ENCODE peak calls at places on chromosomes 3 and 15, in ten cellular contexts. O, K, H, Y, B, V, Q, J, G and P are unnamed samples.

GRCh38 chr15:26879770-26880169 is 12.9 kb downstream of the GABRA5 start:
- DNase-seq in O (no peak), K (no peak), H (no peak), Y (no peak), B (no peak), V (no peak), Q (no peak), J (no peak), G (no peak), P (no peak)

GRCh38 chr3:13371100-13372075 is 48.7 kb downstream of the NUP210 start:
- DNase-seq in O (no peak), K (no peak), H (no peak), Y (no peak), B (no peak), V (no peak), Q (no peak), J (no peak), G (no peak), P (no peak)

GRCh38 chr15:67750371-67750770 is 74.9 kb upstream of the SKOR1 start:
- DNase-seq in O (no peak), K (no peak), H (no peak), Y (no peak), B (no peak), V (no peak), Q (no peak), J (no peak), G (no peak), P (no peak)

GRCh38 chr3:164023480-164023879 is 1054.8 kb downstream of the SI start:
- DNase-seq in O (no peak), K (no peak), H (no peak), Y (no peak), B (no peak), V (no peak), Q (no peak), J (no peak), G (no peak), P (no peak)

GRCh38 chr3:131622726-131623125 is 120.0 kb upstream of the MRPL3 start:
- DNase-seq in O (no peak), K (no peak), H (no peak), Y (no peak), B (no peak), V (no peak), Q (no peak), J (no peak), G (no peak), P (no peak)

GRCh38 chr3:191131305-191131704 is 67.7 kb upstream of the OSTN start:
- DNase-seq in O (no peak), K (no peak), H (no peak), Y (no peak), B (no peak), V (no peak), Q (no peak), J (no peak), G (no peak), P (no peak)

GRCh38 chr3:147407107-147407494 is 758 bp upstream of the ZIC4 start:
- DNase-seq in O (no peak), K (no peak), H (no peak), Y (no peak), B (peak; percentile 65), V (no peak), Q (no peak), J (no peak), G (no peak), P (no peak)

GRCh38 chr3:43727930-43728329 is 37.2 kb downstream of the ABHD5 start:
- DNase-seq in O (no peak), K (peak; percentile 30), H (no peak), Y (no peak), B (no peak), V (no peak), Q (no peak), J (no peak), G (no peak), P (no peak)

GRCh38 chr3:192367616-192368015 is 359.7 kb downstream of the FGF12 start:
- DNase-seq in O (no peak), K (no peak), H (no peak), Y (no peak), B (no peak), V (no peak), Q (no peak), J (no peak), G (no peak), P (no peak)

GRCh38 chr3:13687409-13687989 is 138.6 kb downstream of the FBLN2 start:
- DNase-seq in O (no peak), K (no peak), H (no peak), Y (no peak), B (peak; percentile 53), V (no peak), Q (no peak), J (no peak), G (no peak), P (no peak)

DNA sequence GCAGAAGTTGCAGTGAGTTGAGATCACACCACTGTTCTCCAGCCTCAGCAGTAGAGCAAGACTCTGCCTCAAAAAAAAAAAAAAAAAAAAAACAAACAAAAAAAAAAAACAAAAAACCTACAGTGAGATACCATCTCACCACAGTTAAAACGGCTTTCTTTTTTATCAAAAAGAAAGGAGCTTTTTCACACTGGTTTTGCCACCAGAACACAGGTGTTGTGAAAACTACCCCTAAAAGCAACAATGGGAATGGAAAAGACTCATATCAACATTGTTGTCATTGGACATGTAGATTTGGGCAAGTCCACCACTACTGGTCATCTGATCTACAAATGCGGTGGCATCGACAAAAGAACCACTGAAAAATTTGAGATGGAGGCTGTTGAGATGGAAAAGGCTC is 24.9 kb upstream of the SLC25A38 start:
- DNase-seq in O (no peak), K (no peak), H (no peak), Y (no peak), B (no peak), V (no peak), Q (no peak), J (no peak), G (no peak), P (no peak)
- TF ChIP-seq CTCF in O (no peak), K (no peak), H (no peak), Y (no peak), B (no peak), V (no peak), Q (no peak), J (no peak), G (no peak), P (no peak)

GRCh38 chr15:51499379-51499976 is 123.1 kb downstream of the DMXL2 start:
- DNase-seq in O (peak; percentile 52), K (peak; percentile 67), H (no peak), Y (no peak), B (peak; percentile 49), V (no peak), Q (no peak), J (no peak), G (no peak), P (no peak)
- TF ChIP-seq CTCF in O (peak; percentile 50), K (peak; percentile 69), H (peak; percentile 72), Y (no peak), B (peak; percentile 68), V (no peak), Q (peak; percentile 61), J (peak; percentile 31), G (peak; percentile 40), P (peak; percentile 59)

GRCh38 chr3:159252772-159253384 is 451.0 kb downstream of the MFSD1 start:
- DNase-seq in O (peak; percentile 17), K (peak; percentile 72), H (no peak), Y (no peak), B (peak; percentile 52), V (no peak), Q (peak; percentile 8), J (no peak), G (no peak), P (no peak)
- TF ChIP-seq CTCF in O (peak; percentile 37), K (peak; percentile 56), H (peak; percentile 64), Y (peak; percentile 34), B (peak; percentile 90), V (peak; percentile 67), Q (peak; percentile 84), J (no peak), G (peak; percentile 16), P (peak; percentile 94)

GRCh38 chr15:60338810-60339209 is 59.0 kb downstream of the ANXA2 start:
- DNase-seq in O (no peak), K (no peak), H (no peak), Y (no peak), B (no peak), V (no peak), Q (no peak), J (no peak), G (no peak), P (no peak)

GRCh38 chr15:60343221-60343970 is 54.4 kb downstream of the ANXA2 start:
- DNase-seq in O (no peak), K (no peak), H (no peak), Y (no peak), B (no peak), V (no peak), Q (no peak), J (no peak), G (no peak), P (no peak)

GRCh38 chr15:60339236-60339635 is 58.5 kb downstream of the ANXA2 start:
- DNase-seq in O (no peak), K (no peak), H (no peak), Y (no peak), B (no peak), V (no peak), Q (no peak), J (no peak), G (no peak), P (no peak)

GRCh38 chr15:60337069-60337468 is 60.7 kb downstream of the ANXA2 start:
- DNase-seq in O (no peak), K (no peak), H (no peak), Y (no peak), B (no peak), V (no peak), Q (no peak), J (no peak), G (no peak), P (no peak)

GRCh38 chr15:60340207-60340921 is 57.4 kb downstream of the ANXA2 start:
- DNase-seq in O (no peak), K (no peak), H (no peak), Y (peak; percentile 56), B (no peak), V (no peak), Q (no peak), J (no peak), G (no peak), P (no peak)
- TF ChIP-seq CTCF in O (no peak), K (peak; percentile 14), H (peak; percentile 21), Y (no peak), B (peak; percentile 8), V (no peak), Q (no peak), J (no peak), G (no peak), P (no peak)